ENCODE peak calls at places on chromosomes 7 and 10, in seven cellular contexts. K is fibroblast of lung, H is HFFc6, Q is putamen, W is dermis microvascular lymphatic vessel endothelial cell, Y is C1 segment of cervical spinal cord, R is AG04450. Z is an unnamed sample.

GRCh38 chr7:106421181-106421762 is 136.5 kb upstream of the NAMPT start:
- DNase-seq in Y (peak), Q (peak), K (peak), W (peak), R (peak), H (peak), Z (peak)

GRCh38 chr7:26196305-26196704 is 4.2 kb downstream of the HNRNPA2B1 start:
- DNase-seq in R (no peak), Q (no peak), W (no peak), K (no peak), H (no peak), Y (no peak), Z (no peak)

GRCh38 chr10:69464801-69465401 is 13.6 kb downstream of the TSPAN15 start:
- DNase-seq in K (no peak), H (no peak), W (no peak), Q (peak), Y (no peak), R (no peak), Z (no peak)

GRCh38 chr7:43593010-43593409 is 10.1 kb downstream of the STK17A start:
- DNase-seq in K (no peak), Q (no peak), Y (no peak), R (no peak), H (no peak), W (no peak), Z (peak)

GRCh38 chr10:22988581-22989360 is 60.9 kb downstream of the ARMC3 start:
- DNase-seq in R (peak), H (peak), Y (peak), W (peak), K (peak), Q (peak), Z (peak)

GRCh38 chr10:21482821-21483220 is 42.7 kb downstream of the SKIDA1 start:
- DNase-seq in Y (no peak), W (no peak), Q (no peak), K (no peak), H (no peak), R (no peak), Z (no peak)

GRCh38 chr10:97362310-97363033 is 27.9 kb upstream of the FRAT2 start:
- DNase-seq in W (no peak), R (no peak), K (no peak), H (no peak), Y (no peak), Q (no peak), Z (no peak)

GRCh38 chr10:5628798-5629788 is 37.3 kb downstream of the ASB13 start:
- DNase-seq in H (no peak), K (peak), Y (no peak), R (peak), Q (no peak), W (no peak), Z (no peak)

GRCh38 chr10:17547026-17547425 is 70.1 kb downstream of the HACD1 start:
- DNase-seq in K (no peak), W (no peak), Y (no peak), Q (no peak), R (no peak), H (no peak), Z (no peak)

GRCh38 chr10:80632742-80633141 is 95.0 kb downstream of the SH2D4B start:
- DNase-seq in W (no peak), Y (no peak), R (no peak), K (no peak), Q (no peak), H (no peak), Z (no peak)

GRCh38 chr7:70498633-70499032 is 633.3 kb upstream of the GALNT17 start:
- DNase-seq in H (no peak), Y (no peak), Q (peak), W (no peak), R (no peak), K (no peak), Z (no peak)

GRCh38 chr10:58240531-58240930 is 27.2 kb downstream of the IPMK start:
- DNase-seq in K (no peak), Q (no peak), W (no peak), H (no peak), Y (no peak), R (no peak), Z (no peak)

GRCh38 chr7:35465791-35466336 is 212.0 kb upstream of the TBX20 start:
- DNase-seq in K (no peak), W (no peak), Q (no peak), H (no peak), Y (no peak), R (no peak), Z (no peak)

GRCh38 chr7:45598697-45599520 is 24.7 kb downstream of the ADCY1 start:
- DNase-seq in Y (no peak), R (no peak), Q (no peak), W (no peak), K (no peak), H (no peak), Z (no peak)